ENCODE peak calls at places on chromosomes 6 and 20, in seven cellular contexts. One of them, this sample, is unnamed.

GRCh38 chr6:3390698-3391097 is 66.2 kb downstream of the SLC22A23 start:
- DNase-seq in CD8-positive, alpha-beta T cell: no peak
- DNase-seq in aorta: peak; percentile 76
- DNase-seq in uterus: no peak
- DNase-seq in AG04450: no peak
- DNase-seq in Peyer's patch: peak; percentile 84
- DNase-seq in fibroblast of lung: peak; percentile 98
- DNase-seq in this sample: no peak

GRCh38 chr6:6803180-6803978 is 214.9 kb downstream of the LY86 start:
- DNase-seq in Peyer's patch: peak; percentile 65
- DNase-seq in uterus: no peak
- DNase-seq in CD8-positive, alpha-beta T cell: no peak
- DNase-seq in AG04450: no peak
- DNase-seq in fibroblast of lung: no peak
- DNase-seq in aorta: no peak
- DNase-seq in this sample: no peak

GRCh38 chr6:105810105-105810921 is 275.8 kb upstream of the PRDM1 start:
- DNase-seq in fibroblast of lung: peak; percentile 88
- DNase-seq in uterus: no peak
- DNase-seq in Peyer's patch: no peak
- DNase-seq in aorta: peak; percentile 62
- DNase-seq in CD8-positive, alpha-beta T cell: no peak
- DNase-seq in AG04450: peak; percentile 43
- DNase-seq in this sample: no peak

GRCh38 chr20:62339647-62340062 is 27.5 kb downstream of the LAMA5 start:
- DNase-seq in uterus: no peak
- DNase-seq in fibroblast of lung: no peak
- DNase-seq in aorta: no peak
- DNase-seq in CD8-positive, alpha-beta T cell: no peak
- DNase-seq in Peyer's patch: no peak
- DNase-seq in AG04450: no peak
- DNase-seq in this sample: peak; percentile 4

GRCh38 chr6:170542031-170542719 is 10.9 kb downstream of the PSMB1 start:
- DNase-seq in AG04450: no peak
- DNase-seq in Peyer's patch: no peak
- DNase-seq in CD8-positive, alpha-beta T cell: no peak
- DNase-seq in uterus: no peak
- DNase-seq in fibroblast of lung: peak; percentile 4
- DNase-seq in aorta: no peak
- DNase-seq in this sample: no peak

GRCh38 chr6:99307295-99307907 is 42.1 kb downstream of the FAXC start:
- DNase-seq in AG04450: no peak
- DNase-seq in uterus: no peak
- DNase-seq in Peyer's patch: no peak
- DNase-seq in CD8-positive, alpha-beta T cell: no peak
- DNase-seq in aorta: no peak
- DNase-seq in fibroblast of lung: no peak
- DNase-seq in this sample: no peak

GRCh38 chr20:11676618-11677289 is 240.9 kb upstream of the BTBD3 start:
- DNase-seq in Peyer's patch: peak; percentile 59
- DNase-seq in CD8-positive, alpha-beta T cell: no peak
- DNase-seq in aorta: no peak
- DNase-seq in AG04450: peak; percentile 15
- DNase-seq in fibroblast of lung: peak; percentile 26
- DNase-seq in uterus: no peak
- DNase-seq in this sample: no peak

GRCh38 chr6:159499034-159499433 is 194.0 kb downstream of the SOD2 start:
- DNase-seq in uterus: no peak
- DNase-seq in CD8-positive, alpha-beta T cell: no peak
- DNase-seq in AG04450: no peak
- DNase-seq in aorta: no peak
- DNase-seq in Peyer's patch: no peak
- DNase-seq in fibroblast of lung: no peak
- DNase-seq in this sample: no peak

GRCh38 chr6:151738267-151738666 is 69.2 kb upstream of the ESR1 start:
- DNase-seq in uterus: no peak
- DNase-seq in AG04450: no peak
- DNase-seq in CD8-positive, alpha-beta T cell: no peak
- DNase-seq in fibroblast of lung: no peak
- DNase-seq in aorta: no peak
- DNase-seq in Peyer's patch: no peak
- DNase-seq in this sample: no peak

GRCh38 chr20:15077733-15078132 is 740.3 kb upstream of the FLRT3 start:
- DNase-seq in uterus: no peak
- DNase-seq in CD8-positive, alpha-beta T cell: no peak
- DNase-seq in fibroblast of lung: no peak
- DNase-seq in AG04450: no peak
- DNase-seq in Peyer's patch: no peak
- DNase-seq in aorta: no peak
- DNase-seq in this sample: no peak

GRCh38 chr6:9532621-9533557 is 882.0 kb downstream of the TFAP2A start:
- DNase-seq in fibroblast of lung: peak; percentile 78
- DNase-seq in AG04450: no peak
- DNase-seq in CD8-positive, alpha-beta T cell: no peak
- DNase-seq in uterus: no peak
- DNase-seq in aorta: no peak
- DNase-seq in Peyer's patch: no peak
- DNase-seq in this sample: no peak

GRCh38 chr20:59027746-59028320 is 4.3 kb downstream of the ATP5F1E start:
- DNase-seq in fibroblast of lung: peak; percentile 88
- DNase-seq in Peyer's patch: no peak
- DNase-seq in uterus: no peak
- DNase-seq in CD8-positive, alpha-beta T cell: no peak
- DNase-seq in aorta: no peak
- DNase-seq in AG04450: no peak
- DNase-seq in this sample: no peak

GRCh38 chr6:18528084-18528743 is 141.1 kb downstream of the RNF144B start:
- DNase-seq in fibroblast of lung: peak; percentile 10
- DNase-seq in aorta: no peak
- DNase-seq in uterus: no peak
- DNase-seq in AG04450: no peak
- DNase-seq in CD8-positive, alpha-beta T cell: no peak
- DNase-seq in Peyer's patch: no peak
- DNase-seq in this sample: no peak

GRCh38 chr6:163900570-163900969 is 486.1 kb downstream of the QKI start:
- DNase-seq in fibroblast of lung: peak; percentile 94
- DNase-seq in CD8-positive, alpha-beta T cell: no peak
- DNase-seq in aorta: no peak
- DNase-seq in uterus: no peak
- DNase-seq in Peyer's patch: no peak
- DNase-seq in AG04450: no peak
- DNase-seq in this sample: no peak

GRCh38 chr6:76810286-76810685 is 653.0 kb downstream of the HTR1B start:
- DNase-seq in uterus: no peak
- DNase-seq in fibroblast of lung: no peak
- DNase-seq in AG04450: no peak
- DNase-seq in Peyer's patch: no peak
- DNase-seq in CD8-positive, alpha-beta T cell: no peak
- DNase-seq in aorta: no peak
- DNase-seq in this sample: no peak

GRCh38 chr6:78300885-78301284 is 566.5 kb upstream of the IRAK1BP1 start:
- DNase-seq in fibroblast of lung: peak; percentile 28
- DNase-seq in uterus: no peak
- DNase-seq in aorta: no peak
- DNase-seq in Peyer's patch: no peak
- DNase-seq in CD8-positive, alpha-beta T cell: no peak
- DNase-seq in AG04450: no peak
- DNase-seq in this sample: no peak

GRCh38 chr6:154689654-154690053 is 43.6 kb upstream of the SCAF8 start:
- DNase-seq in CD8-positive, alpha-beta T cell: no peak
- DNase-seq in fibroblast of lung: no peak
- DNase-seq in uterus: no peak
- DNase-seq in Peyer's patch: no peak
- DNase-seq in AG04450: no peak
- DNase-seq in aorta: no peak
- DNase-seq in this sample: no peak

GRCh38 chr6:134416501-134417154 is 98.7 kb upstream of the SGK1 start:
- DNase-seq in fibroblast of lung: peak; percentile 82
- DNase-seq in Peyer's patch: no peak
- DNase-seq in AG04450: no peak
- DNase-seq in uterus: no peak
- DNase-seq in CD8-positive, alpha-beta T cell: no peak
- DNase-seq in aorta: no peak
- DNase-seq in this sample: no peak

GRCh38 chr6:8432614-8433013 is 2.7 kb downstream of the SLC35B3 start:
- DNase-seq in fibroblast of lung: peak; percentile 17
- DNase-seq in CD8-positive, alpha-beta T cell: no peak
- DNase-seq in aorta: no peak
- DNase-seq in Peyer's patch: no peak
- DNase-seq in AG04450: no peak
- DNase-seq in uterus: no peak
- DNase-seq in this sample: no peak

GRCh38 chr6:109336221-109336955 is 45.9 kb downstream of the CD164 start:
- DNase-seq in Peyer's patch: peak; percentile 70
- DNase-seq in AG04450: no peak
- DNase-seq in fibroblast of lung: peak; percentile 15
- DNase-seq in aorta: no peak
- DNase-seq in CD8-positive, alpha-beta T cell: no peak
- DNase-seq in uterus: no peak
- DNase-seq in this sample: no peak

GRCh38 chr20:50996901-50997830 is 25.7 kb downstream of the KCNG1 start:
- DNase-seq in Peyer's patch: no peak
- DNase-seq in uterus: no peak
- DNase-seq in aorta: no peak
- DNase-seq in AG04450: no peak
- DNase-seq in fibroblast of lung: peak; percentile 70
- DNase-seq in CD8-positive, alpha-beta T cell: no peak
- DNase-seq in this sample: no peak

GRCh38 chr20:6814945-6815344 is 47.5 kb downstream of the BMP2 start:
- DNase-seq in fibroblast of lung: no peak
- DNase-seq in Peyer's patch: no peak
- DNase-seq in CD8-positive, alpha-beta T cell: no peak
- DNase-seq in aorta: no peak
- DNase-seq in AG04450: no peak
- DNase-seq in uterus: no peak
- DNase-seq in this sample: no peak

GRCh38 chr20:6824401-6824800 is 56.9 kb downstream of the BMP2 start:
- DNase-seq in aorta: no peak
- DNase-seq in fibroblast of lung: no peak
- DNase-seq in CD8-positive, alpha-beta T cell: no peak
- DNase-seq in uterus: no peak
- DNase-seq in Peyer's patch: no peak
- DNase-seq in AG04450: no peak
- DNase-seq in this sample: no peak

GRCh38 chr20:6818033-6818808 is 50.7 kb downstream of the BMP2 start:
- DNase-seq in CD8-positive, alpha-beta T cell: no peak
- DNase-seq in fibroblast of lung: peak; percentile 16
- DNase-seq in uterus: no peak
- DNase-seq in AG04450: no peak
- DNase-seq in Peyer's patch: no peak
- DNase-seq in aorta: no peak
- DNase-seq in this sample: no peak

DNA sequence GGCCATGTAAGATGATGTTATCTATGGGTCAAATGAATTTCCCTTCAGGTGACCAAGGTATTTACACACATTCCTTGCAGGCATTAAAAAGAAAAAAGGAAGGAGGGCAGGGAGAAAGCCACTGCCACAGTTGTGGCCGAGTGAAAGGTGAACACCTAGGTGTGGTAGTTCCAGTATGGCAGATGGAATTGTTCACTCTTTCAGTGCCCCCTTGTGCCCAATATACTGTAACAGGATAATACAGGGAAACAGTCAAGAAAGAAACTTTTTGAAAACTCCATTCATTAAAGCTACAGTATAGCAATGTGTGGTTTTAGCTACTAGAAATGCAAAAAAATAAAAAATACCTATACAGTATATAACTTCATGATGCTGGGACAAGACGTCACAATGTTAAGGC is 52.1 kb downstream of the BMP2 start:
- DNase-seq in fibroblast of lung: no peak
- DNase-seq in AG04450: no peak
- DNase-seq in CD8-positive, alpha-beta T cell: no peak
- DNase-seq in aorta: no peak
- DNase-seq in Peyer's patch: no peak
- DNase-seq in uterus: no peak
- DNase-seq in this sample: no peak
- H3K4me3 ChIP-seq in fibroblast of lung: no peak overlapping the region
- H3K4me3 ChIP-seq in AG04450: no peak overlapping the region
- H3K4me3 ChIP-seq in CD8-positive, alpha-beta T cell: no peak overlapping the region
- H3K4me3 ChIP-seq in aorta: no peak overlapping the region
- H3K4me3 ChIP-seq in Peyer's patch: no peak overlapping the region
- H3K4me3 ChIP-seq in uterus: no peak overlapping the region
- H3K4me3 ChIP-seq in this sample: no peak overlapping the region

DNA sequence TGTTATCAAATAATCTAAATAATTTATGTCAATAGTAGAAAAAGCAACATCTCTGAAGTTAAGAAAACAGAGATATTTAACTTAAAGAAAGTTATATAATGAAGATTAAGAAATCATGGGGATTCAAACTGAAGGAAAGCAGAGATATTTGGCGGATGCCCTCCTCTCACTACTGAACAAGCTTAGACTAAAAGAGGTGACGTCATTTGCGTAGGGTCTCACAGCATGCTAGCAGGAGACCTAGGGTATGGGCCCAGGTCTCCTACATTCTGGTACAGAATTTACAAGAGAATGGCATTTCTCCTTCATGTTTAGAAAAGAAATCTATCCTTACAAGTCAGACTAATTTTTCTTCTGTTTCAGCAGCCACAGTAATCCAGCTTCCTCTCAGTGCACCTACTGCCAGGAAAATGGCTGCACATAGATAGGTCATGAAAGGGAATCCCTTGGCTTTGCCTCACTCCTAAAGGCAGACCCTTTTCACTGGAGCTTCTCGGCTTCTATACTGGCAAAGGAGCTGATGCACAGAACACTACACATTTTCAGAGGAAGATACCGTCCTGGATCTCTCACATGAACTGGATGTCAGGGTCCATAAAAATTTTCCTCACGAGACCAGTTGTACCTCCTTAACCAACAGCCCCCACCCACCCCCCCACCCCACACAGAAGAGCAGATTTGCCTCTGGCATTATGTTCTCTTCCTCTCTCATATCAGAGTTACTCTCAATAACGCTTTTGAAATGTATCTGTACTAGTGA is 41.8 kb upstream of the DST start:
- DNase-seq in Peyer's patch: no peak
- DNase-seq in uterus: no peak
- DNase-seq in CD8-positive, alpha-beta T cell: no peak
- DNase-seq in fibroblast of lung: no peak
- DNase-seq in AG04450: no peak
- DNase-seq in aorta: no peak
- DNase-seq in this sample: no peak
- H3K27ac ChIP-seq in Peyer's patch: no peak overlapping the region
- H3K27ac ChIP-seq in uterus: no peak overlapping the region
- H3K27ac ChIP-seq in CD8-positive, alpha-beta T cell: no peak overlapping the region
- H3K27ac ChIP-seq in fibroblast of lung: peak overlapping the region; percentile 24
- H3K27ac ChIP-seq in AG04450: peak overlapping the region; percentile 47
- H3K27ac ChIP-seq in aorta: peak overlapping the region; percentile 43
- H3K27ac ChIP-seq in this sample: no peak overlapping the region

GRCh38 chr20:6282642-6283041 is 159.8 kb upstream of the FERMT1 start:
- DNase-seq in fibroblast of lung: no peak
- DNase-seq in AG04450: no peak
- DNase-seq in uterus: no peak
- DNase-seq in Peyer's patch: no peak
- DNase-seq in CD8-positive, alpha-beta T cell: no peak
- DNase-seq in aorta: no peak
- DNase-seq in this sample: no peak

GRCh38 chr20:6277661-6278060 is 154.8 kb upstream of the FERMT1 start:
- DNase-seq in aorta: no peak
- DNase-seq in AG04450: no peak
- DNase-seq in Peyer's patch: no peak
- DNase-seq in uterus: no peak
- DNase-seq in fibroblast of lung: no peak
- DNase-seq in CD8-positive, alpha-beta T cell: no peak
- DNase-seq in this sample: no peak
- H3K4me3 ChIP-seq in aorta: no peak overlapping the region
- H3K4me3 ChIP-seq in AG04450: no peak overlapping the region
- H3K4me3 ChIP-seq in Peyer's patch: no peak overlapping the region
- H3K4me3 ChIP-seq in uterus: no peak overlapping the region
- H3K4me3 ChIP-seq in fibroblast of lung: no peak overlapping the region
- H3K4me3 ChIP-seq in CD8-positive, alpha-beta T cell: no peak overlapping the region
- H3K4me3 ChIP-seq in this sample: no peak overlapping the region

GRCh38 chr20:48629069-48629959 is 198.5 kb downstream of the PREX1 start:
- DNase-seq in uterus: no peak
- DNase-seq in Peyer's patch: peak; percentile 33
- DNase-seq in aorta: peak; percentile 31
- DNase-seq in AG04450: no peak
- DNase-seq in fibroblast of lung: no peak
- DNase-seq in CD8-positive, alpha-beta T cell: no peak
- DNase-seq in this sample: no peak
- H3K27ac ChIP-seq in uterus: no peak overlapping the region
- H3K27ac ChIP-seq in Peyer's patch: no peak overlapping the region
- H3K27ac ChIP-seq in aorta: no peak overlapping the region
- H3K27ac ChIP-seq in AG04450: no peak overlapping the region
- H3K27ac ChIP-seq in fibroblast of lung: no peak overlapping the region
- H3K27ac ChIP-seq in CD8-positive, alpha-beta T cell: no peak overlapping the region
- H3K27ac ChIP-seq in this sample: no peak overlapping the region